ENCODE peak calls at places on chromosome 7, in seven cellular contexts. R, K, Y, Q, I, O and E are unnamed samples.

GRCh38 chr7:47377741-47378140 is 204.2 kb downstream of the TNS3 start:
- DNase-seq in O (no peak), I (no peak), R (no peak), K (no peak), Y (no peak), Q (no peak), E (no peak)

GRCh38 chr7:94698275-94698674 is 42.3 kb upstream of the SGCE start:
- DNase-seq in Y (no peak), O (no peak), Q (peak), I (no peak), R (no peak), K (no peak), E (no peak)

GRCh38 chr7:75856562-75856961 is 22.3 kb upstream of the RHBDD2 start:
- DNase-seq in O (no peak), I (no peak), R (no peak), Y (no peak), Q (no peak), K (no peak), E (no peak)

GRCh38 chr7:21253740-21254687 is 173.9 kb upstream of the SP4 start:
- DNase-seq in Y (no peak), I (peak), Q (peak), R (peak), O (no peak), K (peak), E (peak)

GRCh38 chr7:66504131-66504530 is 124.5 kb upstream of the KCTD7 start:
- DNase-seq in Q (no peak), O (no peak), Y (no peak), I (no peak), K (no peak), R (no peak), E (no peak)

GRCh38 chr7:25586513-25586912 is 358.2 kb upstream of the NPVF start:
- DNase-seq in K (no peak), Y (no peak), I (no peak), O (no peak), R (no peak), Q (no peak), E (no peak)

GRCh38 chr7:95820778-95821177 is 48.4 kb downstream of the DYNC1I1 start:
- DNase-seq in R (no peak), K (no peak), O (no peak), Y (no peak), I (no peak), Q (no peak), E (no peak)

GRCh38 chr7:121697731-121698396 is 175.1 kb upstream of the PTPRZ1 start:
- DNase-seq in K (no peak), Y (no peak), I (no peak), R (no peak), Q (peak), O (no peak), E (no peak)

GRCh38 chr7:107284911-107285479 is 116.2 kb downstream of the HBP1 start:
- DNase-seq in R (no peak), Q (peak), K (no peak), I (no peak), Y (no peak), O (no peak), E (no peak)

GRCh38 chr7:93115796-93116195 is 2.0 kb downstream of the SAMD9 start:
- DNase-seq in O (no peak), Y (no peak), I (no peak), R (no peak), K (peak), Q (peak), E (no peak)

GRCh38 chr7:92289321-92289720 is 43.5 kb downstream of the ANKIB1 start:
- DNase-seq in Y (no peak), Q (no peak), R (no peak), K (no peak), O (no peak), I (no peak), E (no peak)

GRCh38 chr7:128151646-128152045 is 89.4 kb upstream of the LEP start:
- DNase-seq in K (no peak), R (no peak), O (no peak), Q (no peak), I (no peak), Y (no peak), E (no peak)

GRCh38 chr7:131502810-131503545 is 53.5 kb downstream of the PODXL start:
- DNase-seq in I (no peak), R (no peak), O (no peak), Q (peak), Y (no peak), K (no peak), E (no peak)